ENCODE peak calls at places on chromosomes 6 and 20, in five cellular contexts. C, W, L, Z and D are unnamed samples.

GRCh38 chr20:22716824-22717351 is 132.5 kb upstream of the FOXA2 start:
- DNase-seq in C (no peak), W (no peak), L (no peak), Z (no peak), D (no peak)

GRCh38 chr6:30657454-30657853 is 10.5 kb downstream of the C6orf136 start:
- DNase-seq in C (no peak), W (no peak), L (no peak), Z (no peak), D (no peak)

GRCh38 chr6:69917834-69918233 is 51.5 kb downstream of the COL19A1 start:
- DNase-seq in C (no peak), W (no peak), L (no peak), Z (peak), D (no peak)

GRCh38 chr20:865379-865778 is 31.9 kb downstream of the FAM110A start:
- DNase-seq in C (no peak), W (no peak), L (no peak), Z (no peak), D (no peak)

GRCh38 chr20:14384411-14384810 is 47.0 kb upstream of the FLRT3 start:
- DNase-seq in C (no peak), W (no peak), L (no peak), Z (no peak), D (no peak)

GRCh38 chr20:50354690-50355592 is 155.2 kb upstream of the PTPN1 start:
- DNase-seq in C (no peak), W (no peak), L (no peak), Z (no peak), D (no peak)

GRCh38 chr6:35663001-35663400 is 25.7 kb downstream of the FKBP5 start:
- DNase-seq in C (no peak), W (no peak), L (no peak), Z (no peak), D (no peak)

GRCh38 chr6:169986171-169986847 is 234.9 kb downstream of the ERMARD start:
- DNase-seq in C (no peak), W (no peak), L (no peak), Z (no peak), D (no peak)

GRCh38 chr20:22932236-22932635 is 102.9 kb upstream of the SSTR4 start:
- DNase-seq in C (no peak), W (no peak), L (no peak), Z (no peak), D (no peak)

GRCh38 chr6:82957171-82957894 is 108.3 kb downstream of the UBE3D start:
- DNase-seq in C (no peak), W (no peak), L (no peak), Z (no peak), D (no peak)

GRCh38 chr6:115830895-115831294 is 229.8 kb downstream of the FRK start:
- DNase-seq in C (peak), W (no peak), L (no peak), Z (no peak), D (no peak)

GRCh38 chr20:17225891-17226409 is 890 bp upstream of the PCSK2 start:
- DNase-seq in C (peak), W (no peak), L (no peak), Z (no peak), D (no peak)

GRCh38 chr6:7624781-7625710 is 35.0 kb downstream of the SNRNP48 start:
- DNase-seq in C (peak), W (no peak), L (no peak), Z (no peak), D (no peak)

GRCh38 chr6:37615564-37616340 is 81.9 kb downstream of the MDGA1 start:
- DNase-seq in C (no peak), W (no peak), L (no peak), Z (no peak), D (no peak)

GRCh38 chr20:25046736-25047666 is 10.9 kb downstream of the ACSS1 start:
- DNase-seq in C (no peak), W (no peak), L (no peak), Z (no peak), D (no peak)

GRCh38 chr20:59571591-59572314 is 32.6 kb upstream of the PHACTR3 start:
- DNase-seq in C (peak), W (peak), L (no peak), Z (no peak), D (peak)

GRCh38 chr6:43242908-43243648 is at the start of gene TTBK1:
- DNase-seq in C (no peak), W (no peak), L (no peak), Z (no peak), D (no peak)

GRCh38 chr6:2522521-2522920 is 228.2 kb downstream of the MYLK4 start:
- DNase-seq in C (no peak), W (no peak), L (no peak), Z (no peak), D (no peak)

GRCh38 chr20:49345538-49345937 is 67.7 kb upstream of the ZNFX1 start:
- DNase-seq in C (no peak), W (no peak), L (no peak), Z (no peak), D (no peak)

GRCh38 chr6:169859978-169860703 is 108.7 kb downstream of the ERMARD start:
- DNase-seq in C (no peak), W (no peak), L (no peak), Z (no peak), D (no peak)

GRCh38 chr20:50304883-50305635 is 114.4 kb downstream of the CEBPB start:
- DNase-seq in C (no peak), W (peak), L (no peak), Z (no peak), D (no peak)

GRCh38 chr20:13777171-13777601 is 7.5 kb downstream of the ESF1 start:
- DNase-seq in C (no peak), W (no peak), L (no peak), Z (no peak), D (no peak)

GRCh38 chr6:5482619-5483018 is 221.3 kb downstream of the FARS2 start:
- DNase-seq in C (no peak), W (no peak), L (no peak), Z (no peak), D (no peak)

GRCh38 chr6:93468291-93468690 is 48.9 kb upstream of the EPHA7 start:
- DNase-seq in C (no peak), W (no peak), L (peak), Z (no peak), D (peak)

GRCh38 chr6:108118359-108118724 is 43.8 kb upstream of the OSTM1 start:
- DNase-seq in C (no peak), W (no peak), L (no peak), Z (no peak), D (no peak)

GRCh38 chr6:29953001-29953436 is 10.7 kb downstream of the HLA-A start:
- DNase-seq in C (no peak), W (no peak), L (no peak), Z (no peak), D (no peak)

GRCh38 chr6:149236584-149236983 is 80.9 kb upstream of the TAB2 start:
- DNase-seq in C (no peak), W (no peak), L (no peak), Z (no peak), D (no peak)

GRCh38 chr6:5905431-5906339 is 101.0 kb downstream of the NRN1 start:
- DNase-seq in C (no peak), W (no peak), L (no peak), Z (no peak), D (no peak)

GRCh38 chr6:160115421-160115820 is 6.2 kb upstream of the SLC22A1 start:
- DNase-seq in C (no peak), W (no peak), L (no peak), Z (no peak), D (no peak)

GRCh38 chr20:44092551-44093248 is 94.3 kb downstream of the JPH2 start:
- DNase-seq in C (no peak), W (peak), L (no peak), Z (no peak), D (peak)

GRCh38 chr6:56986611-56987010 is 31.7 kb downstream of the BEND6 start:
- DNase-seq in C (no peak), W (no peak), L (no peak), Z (no peak), D (no peak)

GRCh38 chr6:166498228-166498627 is 88.2 kb downstream of the RAMACL start:
- DNase-seq in C (no peak), W (no peak), L (no peak), Z (no peak), D (no peak)

GRCh38 chr6:170523256-170524187 is 29.6 kb downstream of the PSMB1 start:
- DNase-seq in C (no peak), W (no peak), L (no peak), Z (no peak), D (no peak)

GRCh38 chr6:165729307-165729936 is 66.4 kb upstream of the PDE10A start:
- DNase-seq in C (peak), W (peak), L (no peak), Z (no peak), D (no peak)

DNA sequence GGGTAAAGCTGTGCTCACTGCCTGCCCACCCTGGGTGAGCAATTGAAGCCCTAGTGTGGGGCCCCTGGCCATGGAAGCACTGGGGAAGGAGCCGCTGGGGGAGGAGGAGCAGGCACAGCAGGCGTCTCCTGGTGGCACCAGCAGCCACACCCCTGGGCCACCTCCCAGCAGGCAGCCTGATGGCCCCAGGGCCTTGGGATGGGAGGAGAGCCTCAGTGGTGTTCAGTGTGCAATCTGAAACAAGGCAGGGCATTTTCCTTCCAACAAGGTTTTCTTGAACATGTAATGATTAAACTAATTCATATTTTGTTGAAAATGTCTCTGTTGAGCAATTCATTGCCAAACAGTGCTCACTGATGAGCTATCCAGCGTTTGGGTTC is 151.0 kb downstream of the ZDHHC14 start:
- DNase-seq in C (no peak), W (no peak), L (no peak), Z (no peak), D (no peak)
- TF ChIP-seq SUZ12 in C (no peak), W (no peak), L (no peak), Z (no peak), D (no peak)

GRCh38 chr20:3661060-3661820 is 2.0 kb downstream of the GFRA4 start:
- DNase-seq in C (no peak), W (no peak), L (no peak), Z (no peak), D (no peak)
- TF ChIP-seq SUZ12 in C (no peak), W (no peak), L (no peak), Z (no peak), D (no peak)

GRCh38 chr6:139014945-139015344 is 13.6 kb upstream of the ABRACL start:
- DNase-seq in C (no peak), W (no peak), L (no peak), Z (no peak), D (no peak)
- TF ChIP-seq SUZ12 in C (no peak), W (no peak), L (no peak), Z (no peak), D (no peak)

GRCh38 chr20:6045566-6045965 is 8.3 kb downstream of the LRRN4 start:
- DNase-seq in C (no peak), W (no peak), L (no peak), Z (no peak), D (no peak)
- TF ChIP-seq SUZ12 in C (no peak), W (no peak), L (no peak), Z (no peak), D (no peak)

DNA sequence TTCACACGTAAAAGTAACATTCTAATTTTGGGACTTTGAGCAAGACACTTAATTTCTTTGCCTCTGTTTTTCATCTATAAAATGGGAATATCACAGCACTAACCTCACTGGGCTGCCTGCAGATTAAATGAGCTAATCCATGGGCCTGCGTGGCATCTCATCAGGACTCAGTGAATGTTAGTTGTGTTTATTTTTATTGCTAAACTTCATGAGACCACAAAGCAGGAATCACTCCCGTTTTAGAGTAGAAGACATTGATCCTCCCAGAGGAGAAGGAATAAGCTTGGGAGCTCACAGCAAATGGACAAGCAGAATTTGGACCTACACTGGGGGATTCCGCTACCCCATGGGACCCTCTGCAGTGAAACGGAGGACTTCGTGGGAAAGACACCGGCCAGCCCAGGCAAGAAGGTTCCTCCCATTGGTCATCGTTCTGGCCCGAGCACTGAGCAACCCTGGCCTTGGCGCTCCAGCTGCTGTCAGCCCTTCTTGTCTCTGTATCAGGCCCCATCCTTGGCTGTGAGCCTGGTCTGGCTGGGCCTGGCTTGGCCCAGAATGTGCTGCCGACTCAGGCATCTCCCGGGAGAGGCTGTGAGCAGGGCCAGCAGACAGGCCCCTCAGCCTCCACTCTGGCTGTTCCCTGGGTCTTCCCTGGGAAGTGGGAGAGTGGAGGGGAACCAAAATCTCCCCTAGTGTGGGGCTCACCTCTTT is 79.8 kb downstream of the NFATC2 start:
- DNase-seq in C (no peak), W (no peak), L (no peak), Z (no peak), D (no peak)
- TF ChIP-seq SUZ12 in C (no peak), W (no peak), L (no peak), Z (no peak), D (no peak)

GRCh38 chr6:81003156-81003555 is 749.3 kb downstream of the TENT5A start:
- DNase-seq in C (no peak), W (no peak), L (no peak), Z (no peak), D (no peak)
- TF ChIP-seq SUZ12 in C (no peak), W (no peak), L (no peak), Z (no peak), D (no peak)

GRCh38 chr20:4764805-4765204 is 43.1 kb downstream of the PRND start:
- DNase-seq in C (no peak), W (no peak), L (no peak), Z (no peak), D (no peak)
- TF ChIP-seq SUZ12 in C (no peak), W (no peak), L (no peak), Z (no peak), D (no peak)

GRCh38 chr6:111716325-111716724 is 110.6 kb upstream of the TRAF3IP2 start:
- DNase-seq in C (no peak), W (no peak), L (no peak), Z (no peak), D (no peak)

GRCh38 chr6:111713811-111714210 is 108.1 kb upstream of the TRAF3IP2 start:
- DNase-seq in C (no peak), W (no peak), L (no peak), Z (no peak), D (no peak)

GRCh38 chr6:111713196-111713705 is 107.6 kb upstream of the TRAF3IP2 start:
- DNase-seq in C (no peak), W (no peak), L (no peak), Z (no peak), D (no peak)

GRCh38 chr6:111714403-111715270 is 109.0 kb upstream of the TRAF3IP2 start:
- DNase-seq in C (no peak), W (no peak), L (no peak), Z (no peak), D (no peak)

DNA sequence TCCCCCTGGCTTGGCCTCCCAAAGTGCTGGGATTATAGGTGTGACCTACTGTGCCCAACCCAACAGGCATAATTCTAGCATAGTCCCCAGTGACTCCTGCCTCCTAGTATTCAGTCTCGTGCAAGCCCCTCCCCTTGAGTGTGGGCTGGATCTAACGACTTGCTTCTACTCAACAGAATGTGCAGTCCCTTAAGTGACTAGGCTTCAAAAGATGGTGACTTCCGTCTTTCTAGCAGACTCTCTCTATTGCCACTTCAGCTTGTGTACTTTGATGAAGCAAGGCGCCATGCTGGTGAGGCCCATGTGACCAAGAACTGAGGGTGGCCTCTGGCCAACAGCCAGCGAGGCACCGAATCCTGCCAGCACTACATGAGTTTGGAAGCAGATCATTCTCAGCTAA is 109.6 kb upstream of the TRAF3IP2 start:
- DNase-seq in C (no peak), W (no peak), L (no peak), Z (no peak), D (no peak)
- TF ChIP-seq SUZ12 in C (no peak), W (no peak), L (no peak), Z (no peak), D (no peak)

DNA sequence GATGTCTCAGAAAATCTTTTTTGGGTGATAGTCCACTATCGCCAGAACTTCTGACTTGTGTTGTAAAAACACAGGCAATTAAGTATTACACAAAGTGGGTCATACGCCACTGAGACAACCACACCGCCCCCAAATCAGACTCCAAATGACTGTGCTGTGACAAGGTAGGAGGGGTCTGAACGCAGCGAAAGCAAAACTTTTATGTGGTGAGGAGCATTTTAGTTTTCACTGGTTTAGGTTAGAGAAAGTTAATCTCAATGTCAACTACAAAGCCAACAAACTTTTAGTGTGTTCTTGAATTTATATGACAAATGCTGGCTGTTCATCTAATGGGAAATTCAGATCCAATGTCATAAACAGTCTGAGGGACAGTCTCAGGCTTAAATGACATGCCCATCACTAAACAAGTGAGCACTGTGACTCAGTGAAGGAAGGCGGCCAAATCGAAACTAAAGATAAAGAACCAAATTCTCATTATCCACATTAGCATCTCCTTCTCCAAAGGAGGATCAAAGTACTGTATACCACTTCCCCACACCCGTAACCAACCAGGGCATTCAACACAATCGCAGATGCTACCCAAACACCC is 186.7 kb downstream of the GJA10 start:
- DNase-seq in C (no peak), W (no peak), L (no peak), Z (peak), D (no peak)
- TF ChIP-seq SUZ12 in C (no peak), W (no peak), L (no peak), Z (no peak), D (no peak)